ENCODE peak calls at places on chromosomes 4 and X, in five cellular contexts. T, H, N, L and R are unnamed samples.

GRCh38 chr4:74794341-74794801 is at the start of gene BTC:
- DNase-seq in T (peak), H (peak), L (no peak), N (peak), R (no peak)

GRCh38 chrX:22090181-22090580 is 58.1 kb downstream of the PHEX start:
- DNase-seq in N (no peak), T (no peak), L (no peak), H (no peak), R (no peak)

GRCh38 chr4:144495944-144496343 is 150.0 kb upstream of the HHIP start:
- DNase-seq in H (no peak), N (no peak), T (no peak), L (no peak), R (no peak)

GRCh38 chr4:77418333-77418732 is 187.3 kb upstream of the CXCL13 start:
- DNase-seq in L (no peak), T (peak), H (no peak), N (no peak), R (no peak)

GRCh38 chrX:74980802-74981201 is 55.5 kb upstream of the NEXMIF start:
- DNase-seq in N (no peak), L (no peak), T (no peak), H (no peak), R (no peak)

GRCh38 chrX:99887918-99888317 is 522.2 kb downstream of the PCDH19 start:
- DNase-seq in N (no peak), L (no peak), H (no peak), T (no peak), R (no peak)

GRCh38 chrX:69618803-69619202 is 2.9 kb downstream of the EDA start:
- DNase-seq in N (peak), H (peak), L (no peak), T (no peak), R (no peak)

GRCh38 chr4:115259651-115260050 is 146.2 kb upstream of the NDST4 start:
- DNase-seq in H (no peak), L (no peak), N (no peak), T (no peak), R (no peak)

GRCh38 chrX:110015915-110016314 is 13.0 kb downstream of the TMEM164 start:
- DNase-seq in T (no peak), L (no peak), N (no peak), H (no peak), R (no peak)

GRCh38 chrX:13090261-13091110 is 46.1 kb upstream of the FAM9C start:
- DNase-seq in T (no peak), N (peak), L (no peak), H (no peak), R (no peak)

GRCh38 chr4:88134536-88135361 is 23.7 kb downstream of the ABCG2 start:
- DNase-seq in L (no peak), T (no peak), H (no peak), N (no peak), R (no peak)

GRCh38 chr4:67035501-67035900 is 509.8 kb downstream of the CENPC start:
- DNase-seq in H (no peak), N (peak), L (no peak), T (no peak), R (no peak)

GRCh38 chr4:76546282-76547166 is 111.5 kb downstream of the SHROOM3 start:
- DNase-seq in L (no peak), T (no peak), H (no peak), N (no peak), R (no peak)

GRCh38 chrX:38275615-38276014 is 51.7 kb downstream of the RPGR start:
- DNase-seq in L (no peak), H (no peak), T (peak), N (peak), R (peak)

GRCh38 chr4:185914583-185915199 is 102.7 kb upstream of the SORBS2 start:
- DNase-seq in N (peak), H (no peak), T (no peak), L (no peak), R (no peak)

GRCh38 chr4:92184566-92184965 is 119.2 kb upstream of the GRID2 start:
- DNase-seq in H (no peak), T (no peak), L (no peak), N (no peak), R (no peak)

GRCh38 chr4:141056473-141056872 is 76.8 kb downstream of the RNF150 start:
- DNase-seq in L (no peak), T (no peak), H (no peak), N (no peak), R (no peak)

GRCh38 chr4:52659016-52659721 is at the start of gene USP46:
- DNase-seq in L (no peak), N (peak), H (peak), T (peak), R (no peak)

GRCh38 chr4:55378617-55379467 is 16.9 kb upstream of the TMEM165 start:
- DNase-seq in N (no peak), L (no peak), T (peak), H (no peak), R (no peak)

GRCh38 chr4:166622425-166622977 is 611.8 kb downstream of the SPOCK3 start:
- DNase-seq in H (no peak), L (no peak), N (no peak), T (no peak), R (no peak)

GRCh38 chr4:40576651-40577480 is 52.8 kb downstream of the RBM47 start:
- DNase-seq in N (peak), L (no peak), T (peak), H (no peak), R (peak)

GRCh38 chr4:30536231-30536630 is 183.9 kb upstream of the PCDH7 start:
- DNase-seq in N (no peak), H (no peak), T (no peak), L (no peak), R (no peak)

GRCh38 chr4:88138561-88138960 is 19.9 kb downstream of the ABCG2 start:
- DNase-seq in T (no peak), N (no peak), H (no peak), L (no peak), R (no peak)

GRCh38 chrX:119996600-119997524 is 53.3 kb upstream of the NKAP start:
- DNase-seq in T (no peak), L (no peak), N (no peak), H (no peak), R (no peak)

GRCh38 chr4:153140294-153140693 is 63.9 kb upstream of the TRIM2 start:
- DNase-seq in T (no peak), L (no peak), N (no peak), H (no peak), R (no peak)

GRCh38 chrX:39564751-39565150 is 533.0 kb downstream of the BCOR start:
- DNase-seq in H (no peak), T (no peak), L (no peak), N (no peak), R (no peak)

GRCh38 chrX:38917954-38918353 is 116.7 kb downstream of the MID1IP1 start:
- DNase-seq in T (no peak), H (no peak), N (no peak), L (no peak), R (no peak)

GRCh38 chr4:112416464-112416863 is 99.5 kb downstream of the NEUROG2 start:
- DNase-seq in T (no peak), H (no peak), N (no peak), L (no peak), R (no peak)

GRCh38 chr4:27917381-27917780 is 1056.7 kb downstream of the STIM2 start:
- DNase-seq in N (no peak), L (no peak), T (no peak), H (no peak), R (no peak)

GRCh38 chrX:109393859-109394258 is 88.0 kb downstream of the GUCY2F start:
- DNase-seq in H (peak), T (no peak), N (no peak), L (no peak), R (no peak)

GRCh38 chr4:8910822-8911310 is 39.2 kb upstream of the HMX1 start:
- DNase-seq in T (no peak), L (no peak), N (no peak), H (no peak), R (no peak)

GRCh38 chr4:8913121-8913857 is 41.6 kb upstream of the HMX1 start:
- DNase-seq in T (no peak), N (no peak), H (no peak), L (no peak), R (no peak)

GRCh38 chr4:8912506-8912905 is 40.9 kb upstream of the HMX1 start:
- DNase-seq in L (no peak), H (no peak), N (no peak), T (no peak), R (no peak)

GRCh38 chr4:8911311-8912088 is 39.9 kb upstream of the HMX1 start:
- DNase-seq in L (no peak), N (no peak), T (no peak), H (no peak), R (no peak)

DNA sequence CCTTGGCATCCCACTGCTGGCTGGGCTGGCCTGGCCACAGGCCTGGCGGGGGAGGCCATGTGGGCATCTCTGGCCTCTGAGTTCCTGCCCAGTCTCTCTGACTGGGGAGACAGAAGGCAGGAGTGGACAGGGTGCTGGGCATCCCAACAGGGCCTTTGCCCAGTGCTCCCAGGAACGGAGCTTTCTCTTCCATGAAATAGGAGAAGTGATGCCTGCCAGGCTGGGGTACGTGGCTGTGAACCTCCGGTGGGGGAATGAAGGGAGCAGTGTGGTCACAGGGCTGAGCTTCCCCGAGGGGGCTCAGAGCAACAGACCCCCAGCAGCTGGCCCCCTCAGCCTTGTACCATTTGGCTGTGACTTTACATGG is 40.4 kb upstream of the HMX1 start:
- DNase-seq in T (no peak), H (no peak), L (no peak), N (no peak), R (no peak)
- TF ChIP-seq SP1 in T (no peak), H (no peak), L (no peak), N (no peak), R (no peak)

DNA sequence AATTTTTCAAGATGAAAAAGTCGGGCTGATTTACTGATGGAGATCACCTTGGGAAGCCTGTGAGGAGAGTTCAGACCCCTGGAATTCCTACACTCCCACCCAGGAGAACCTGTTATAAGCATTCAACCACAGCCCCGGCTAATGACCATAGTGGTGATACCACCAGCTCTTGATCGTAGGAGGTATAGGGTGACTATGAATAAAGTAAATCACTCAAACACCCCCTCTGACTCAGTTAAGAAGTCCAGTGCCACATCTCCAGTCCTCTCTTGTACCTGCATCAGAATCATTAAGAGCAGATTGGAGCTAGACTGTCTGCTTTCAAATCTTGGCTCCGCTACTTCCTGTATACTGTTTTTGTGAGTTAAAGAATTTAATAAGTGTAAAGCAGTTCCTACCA is 565.0 kb upstream of the DIPK2B start:
- DNase-seq in N (no peak), T (no peak), L (no peak), H (no peak), R (no peak)
- TF ChIP-seq SP1 in N (no peak), T (no peak), L (no peak), H (no peak), R (no peak)

DNA sequence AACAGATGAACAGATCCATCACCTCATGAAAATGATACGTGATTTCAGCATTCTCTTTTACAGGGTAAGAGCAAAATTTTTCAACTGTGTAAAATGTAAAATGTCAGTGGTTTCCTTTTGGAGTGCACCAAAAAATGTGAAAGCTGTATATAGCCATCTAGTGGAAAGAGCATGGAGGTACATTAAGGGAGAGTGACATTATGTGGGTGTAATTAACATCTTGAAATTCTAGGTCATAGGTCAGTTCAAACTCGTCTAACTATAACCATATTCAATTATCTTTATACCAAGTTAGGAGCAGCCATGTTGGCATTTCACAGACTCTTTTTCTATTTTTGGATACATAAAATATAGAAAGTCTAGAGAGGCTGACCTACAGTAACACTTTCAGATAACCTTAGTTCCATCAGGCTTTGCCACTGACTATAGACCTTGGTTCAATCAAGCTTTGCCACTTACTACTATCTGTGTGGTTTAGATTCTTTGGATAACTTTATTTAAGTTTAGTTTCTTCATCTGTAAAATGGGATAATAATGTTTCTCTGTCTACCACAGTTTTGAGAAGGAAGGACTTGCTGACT is 30.2 kb downstream of the NEIL3 start:
- DNase-seq in T (peak), H (no peak), N (peak), L (no peak), R (peak)
- TF ChIP-seq SP1 in T (no peak), H (no peak), N (no peak), L (no peak), R (no peak)

GRCh38 chrX:36898301-36898700 is 109.9 kb upstream of the FAM47C start:
- DNase-seq in N (peak), T (no peak), H (no peak), L (no peak), R (no peak)
- TF ChIP-seq SP1 in N (no peak), T (no peak), H (no peak), L (no peak), R (no peak)

GRCh38 chr4:188680004-188680666 is 540.9 kb downstream of the TRIML1 start:
- DNase-seq in N (no peak), T (no peak), H (no peak), L (no peak), R (no peak)
- TF ChIP-seq SP1 in N (no peak), T (no peak), H (no peak), L (no peak), R (no peak)

GRCh38 chr4:17166954-17167353 is 268.5 kb upstream of the LDB2 start:
- DNase-seq in H (no peak), T (no peak), L (no peak), N (no peak), R (no peak)
- TF ChIP-seq SP1 in H (no peak), T (no peak), L (no peak), N (no peak), R (no peak)